ENCODE peak calls at places on chromosomes 6 and 20, in eight cellular contexts. J, W, U, C, E, F, T and X are unnamed samples.

GRCh38 chr20:61896058-61896961 is 169.4 kb downstream of the TAF4 start:
- DNase-seq in F (peak; percentile 2), E (no peak), U (no peak), C (no peak), T (peak; percentile 26), J (peak; percentile 22), W (peak; percentile 74), X (peak; percentile 68)

GRCh38 chr20:57140416-57140965 is 126.0 kb downstream of the BMP7 start:
- DNase-seq in C (no peak), J (no peak), T (no peak), E (no peak), F (no peak), U (no peak), W (no peak), X (no peak)

GRCh38 chr20:2693286-2693995 is 861 bp downstream of the EBF4 start:
- DNase-seq in F (peak; percentile 39), C (no peak), W (peak; percentile 46), J (peak; percentile 44), U (peak; percentile 6), T (peak; percentile 34), E (peak; percentile 12), X (peak; percentile 74)

GRCh38 chr6:10587694-10588392 is 66.7 kb downstream of the GCNT2 start:
- DNase-seq in U (no peak), T (no peak), E (peak; percentile 40), W (no peak), J (no peak), F (no peak), C (no peak), X (no peak)

GRCh38 chr20:55140631-55141030 is 665.2 kb downstream of the DOK5 start:
- DNase-seq in J (no peak), T (no peak), W (no peak), E (no peak), U (no peak), F (no peak), C (no peak), X (no peak)

GRCh38 chr6:107670792-107671199 is 153.3 kb downstream of the SCML4 start:
- DNase-seq in C (peak; percentile 85), F (no peak), W (no peak), J (peak; percentile 64), E (peak; percentile 84), U (no peak), T (no peak), X (peak; percentile 81)

GRCh38 chr6:143973097-143973979 is 34.7 kb downstream of the PLAGL1 start:
- DNase-seq in T (no peak), U (no peak), F (no peak), E (no peak), W (peak; percentile 60), J (no peak), C (no peak), X (no peak)

GRCh38 chr20:17794400-17794799 is 94.6 kb downstream of the BANF2 start:
- DNase-seq in C (no peak), E (no peak), J (no peak), F (no peak), T (no peak), U (no peak), W (no peak), X (no peak)

GRCh38 chr6:166955865-166956443 is 396 bp downstream of the RNASET2 start:
- DNase-seq in W (no peak), F (no peak), T (no peak), E (no peak), U (no peak), C (no peak), J (no peak), X (no peak)